ENCODE peak calls at places on chromosomes 1 and 21, in five cellular contexts. K is GM23338, D is H7, U is thyroid gland, N is activated gamma-delta T cell treated with Interleukin-2 at 50 U/mL for 16 hours. E is an unnamed sample.

GRCh38 chr21:41135715-41136114 is 32.2 kb upstream of the BACE2 start:
- DNase-seq in K (no peak), N (no peak), D (no peak), U (no peak), E (no peak)

GRCh38 chr1:157803851-157804250 is 16.1 kb downstream of the FCRL1 start:
- DNase-seq in N (no peak), U (no peak), D (no peak), K (no peak), E (no peak)

GRCh38 chr1:47627471-47628370 is 189.9 kb downstream of the FOXD2 start:
- DNase-seq in U (no peak), N (no peak), D (no peak), K (no peak), E (no peak)

GRCh38 chr1:1318131-1318652 is 6.3 kb downstream of the INTS11 start:
- DNase-seq in N (no peak), U (peak), D (no peak), K (peak), E (peak)

GRCh38 chr1:192904438-192904895 is 95.6 kb downstream of the RGS2 start:
- DNase-seq in U (no peak), D (no peak), K (no peak), N (no peak), E (peak)

GRCh38 chr1:61743716-61744620 is 1.7 kb downstream of the PATJ start:
- DNase-seq in N (no peak), D (no peak), U (peak), K (no peak), E (no peak)

GRCh38 chr1:60504206-60504868 is 430.8 kb upstream of the C1orf87 start:
- DNase-seq in U (no peak), K (no peak), N (no peak), D (no peak), E (peak)

GRCh38 chr1:41713557-41714327 is 205.0 kb downstream of the HIVEP3 start:
- DNase-seq in D (no peak), K (peak), U (no peak), N (no peak), E (peak)

GRCh38 chr1:2451744-2452582 is 24.1 kb upstream of the PLCH2 start:
- DNase-seq in K (no peak), U (no peak), D (peak), N (no peak), E (peak)

GRCh38 chr1:119006406-119007279 is 18.5 kb upstream of the TBX15 start:
- DNase-seq in D (peak), U (no peak), K (peak), N (no peak), E (no peak)

GRCh38 chr1:203177471-203178039 is 1.9 kb upstream of the MYBPH start:
- DNase-seq in D (peak), K (no peak), U (no peak), N (no peak), E (peak)

GRCh38 chr1:172638885-172639831 is 19.7 kb upstream of the FASLG start:
- DNase-seq in D (no peak), N (peak), K (no peak), U (no peak), E (peak)

GRCh38 chr1:33314371-33314893 is 6.5 kb downstream of the A3GALT2 start:
- DNase-seq in U (no peak), D (no peak), K (no peak), N (no peak), E (no peak)

GRCh38 chr1:24318238-24318987 is 744 bp upstream of the GRHL3 start:
- DNase-seq in U (no peak), D (no peak), N (no peak), K (no peak), E (peak)

GRCh38 chr1:219304227-219305226 is 130.8 kb downstream of the LYPLAL1 start:
- DNase-seq in K (no peak), N (no peak), D (no peak), U (no peak), E (peak)

GRCh38 chr1:201126832-201127754 is at the start of gene ASCL5:
- DNase-seq in U (no peak), D (peak), K (peak), N (no peak), E (peak)

GRCh38 chr21:14880922-14881321 is 183.9 kb downstream of the NRIP1 start:
- DNase-seq in U (no peak), K (no peak), N (no peak), D (no peak), E (peak)

GRCh38 chr1:8026976-8027747 is 1.1 kb upstream of the ERRFI1 start:
- DNase-seq in D (peak), N (no peak), U (peak), K (peak), E (no peak)

GRCh38 chr1:166974647-166975345 is 544 bp downstream of the ILDR2 start:
- DNase-seq in D (no peak), U (peak), N (no peak), K (no peak), E (no peak)

GRCh38 chr1:21397813-21398188 is 42.1 kb upstream of the NBPF3 start:
- DNase-seq in K (peak), N (no peak), U (no peak), D (peak), E (no peak)

GRCh38 chr1:65177457-65177856 is 29.5 kb downstream of the AK4 start:
- DNase-seq in D (no peak), K (no peak), N (no peak), U (no peak), E (peak)

GRCh38 chr1:248779350-248779749 is 23.8 kb upstream of the LYPD8 start:
- DNase-seq in K (no peak), D (no peak), U (no peak), N (no peak), E (no peak)

GRCh38 chr1:92820024-92820423 is 11.8 kb upstream of the RPL5 start:
- DNase-seq in K (peak), U (no peak), D (no peak), N (no peak), E (no peak)

GRCh38 chr1:17338706-17339493 is 30.9 kb downstream of the PADI4 start:
- DNase-seq in K (no peak), D (no peak), N (no peak), U (no peak), E (no peak)

GRCh38 chr1:228081578-228082259 is 789 bp upstream of the ARF1 start:
- DNase-seq in K (peak), D (peak), N (no peak), U (no peak), E (no peak)

GRCh38 chr1:3282656-3283430 is 171.6 kb upstream of the ARHGEF16 start:
- DNase-seq in D (no peak), N (no peak), K (no peak), U (no peak), E (no peak)